ENCODE peak calls at places on chromosomes 2 and 18, in ten cellular contexts. One of them, this sample, is unnamed.

GRCh38 chr2:190408538-190409271 is 550 bp downstream of the MFSD6 start:
- DNase-seq in HCT116: peak
- DNase-seq in uterus: peak
- DNase-seq in HepG2: no peak
- DNase-seq in IMR-90: no peak
- DNase-seq in thyroid gland: peak
- DNase-seq in breast epithelium: peak
- DNase-seq in body of pancreas: peak
- DNase-seq in tibial nerve: no peak
- DNase-seq in A549: peak
- DNase-seq in this sample: peak

GRCh38 chr2:133326651-133327397 is 241.4 kb downstream of the NCKAP5 start:
- DNase-seq in HCT116: no peak
- DNase-seq in uterus: no peak
- DNase-seq in HepG2: no peak
- DNase-seq in IMR-90: peak
- DNase-seq in thyroid gland: no peak
- DNase-seq in breast epithelium: no peak
- DNase-seq in body of pancreas: no peak
- DNase-seq in tibial nerve: no peak
- DNase-seq in A549: peak
- DNase-seq in this sample: no peak

GRCh38 chr2:227378371-227378782 is 729 bp downstream of the TM4SF20 start:
- DNase-seq in HCT116: no peak
- DNase-seq in uterus: no peak
- DNase-seq in HepG2: no peak
- DNase-seq in IMR-90: peak
- DNase-seq in thyroid gland: no peak
- DNase-seq in breast epithelium: no peak
- DNase-seq in body of pancreas: no peak
- DNase-seq in tibial nerve: no peak
- DNase-seq in A549: peak
- DNase-seq in this sample: no peak

GRCh38 chr18:35185771-35186170 is 55.1 kb upstream of the ZNF397 start:
- DNase-seq in HCT116: no peak
- DNase-seq in uterus: no peak
- DNase-seq in HepG2: no peak
- DNase-seq in IMR-90: no peak
- DNase-seq in thyroid gland: no peak
- DNase-seq in breast epithelium: peak
- DNase-seq in body of pancreas: no peak
- DNase-seq in tibial nerve: no peak
- DNase-seq in A549: no peak
- DNase-seq in this sample: no peak

GRCh38 chr2:240363718-240364581 is 71.5 kb upstream of the GPC1 start:
- DNase-seq in HCT116: no peak
- DNase-seq in uterus: no peak
- DNase-seq in HepG2: no peak
- DNase-seq in IMR-90: no peak
- DNase-seq in thyroid gland: no peak
- DNase-seq in breast epithelium: no peak
- DNase-seq in body of pancreas: no peak
- DNase-seq in tibial nerve: no peak
- DNase-seq in A549: no peak
- DNase-seq in this sample: no peak

GRCh38 chr2:214710729-214711128 is 98.8 kb downstream of the BARD1 start:
- DNase-seq in HCT116: no peak
- DNase-seq in uterus: no peak
- DNase-seq in HepG2: no peak
- DNase-seq in IMR-90: no peak
- DNase-seq in thyroid gland: no peak
- DNase-seq in breast epithelium: no peak
- DNase-seq in body of pancreas: no peak
- DNase-seq in tibial nerve: no peak
- DNase-seq in A549: no peak
- DNase-seq in this sample: no peak

GRCh38 chr18:69659142-69659651 is 258.5 kb downstream of the DOK6 start:
- DNase-seq in HCT116: no peak
- DNase-seq in uterus: no peak
- DNase-seq in HepG2: peak
- DNase-seq in IMR-90: no peak
- DNase-seq in thyroid gland: no peak
- DNase-seq in breast epithelium: no peak
- DNase-seq in body of pancreas: peak
- DNase-seq in tibial nerve: no peak
- DNase-seq in A549: no peak
- DNase-seq in this sample: no peak

GRCh38 chr2:9538000-9538507 is 17.6 kb downstream of the ADAM17 start:
- DNase-seq in HCT116: no peak
- DNase-seq in uterus: no peak
- DNase-seq in HepG2: no peak
- DNase-seq in IMR-90: peak
- DNase-seq in thyroid gland: no peak
- DNase-seq in breast epithelium: no peak
- DNase-seq in body of pancreas: no peak
- DNase-seq in tibial nerve: no peak
- DNase-seq in A549: peak
- DNase-seq in this sample: no peak

DNA sequence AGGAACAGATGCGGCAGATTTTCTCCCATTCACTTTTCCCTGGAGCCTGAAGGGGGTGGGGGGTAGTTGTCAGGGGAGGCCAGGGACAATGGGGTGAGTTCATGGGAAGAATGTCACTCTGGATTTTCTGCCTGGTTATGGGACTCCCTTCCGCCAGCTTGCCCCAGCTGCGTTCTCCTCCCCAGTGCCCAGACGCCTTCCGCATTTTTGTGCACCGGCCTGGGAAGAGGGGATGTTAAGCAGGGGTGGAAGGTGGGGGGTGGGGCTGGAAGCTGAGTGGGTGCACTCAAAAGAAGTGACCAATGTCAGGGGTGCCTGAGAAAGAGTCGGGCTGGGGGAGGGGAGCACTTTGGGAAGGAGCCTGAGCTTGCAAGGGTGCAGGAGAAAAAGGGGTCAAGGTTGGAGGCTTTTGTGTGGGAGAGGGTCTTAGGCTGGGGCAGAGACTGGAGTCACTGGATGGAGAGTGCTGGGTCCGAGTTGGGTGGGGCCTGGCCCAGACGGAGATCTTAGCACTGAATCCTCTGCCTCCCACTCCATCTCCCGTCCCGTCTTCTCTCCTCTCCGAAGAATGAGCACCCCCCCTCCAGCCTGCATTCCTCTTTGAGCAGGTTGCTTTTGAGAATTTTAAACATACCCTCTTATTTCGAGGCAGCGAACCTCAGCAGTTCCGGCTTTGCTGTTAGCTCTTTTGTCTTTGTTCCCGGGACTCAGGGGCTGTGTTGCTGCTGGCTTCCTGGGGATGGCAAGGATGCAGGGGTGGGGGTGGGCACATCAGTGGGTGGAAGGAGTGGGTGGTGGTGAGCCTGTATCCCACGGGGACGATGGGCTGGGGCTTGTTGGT is 2.7 kb downstream of the IGFBP2 start:
- DNase-seq in HCT116: no peak
- DNase-seq in uterus: peak
- DNase-seq in HepG2: no peak
- DNase-seq in IMR-90: no peak
- DNase-seq in thyroid gland: no peak
- DNase-seq in breast epithelium: peak
- DNase-seq in body of pancreas: peak
- DNase-seq in tibial nerve: no peak
- DNase-seq in A549: no peak
- DNase-seq in this sample: no peak
- H3K27ac ChIP-seq in HCT116: peak
- H3K27ac ChIP-seq in uterus: peak
- H3K27ac ChIP-seq in HepG2: no peak
- H3K27ac ChIP-seq in IMR-90: no peak
- H3K27ac ChIP-seq in thyroid gland: no peak
- H3K27ac ChIP-seq in breast epithelium: peak
- H3K27ac ChIP-seq in body of pancreas: peak
- H3K27ac ChIP-seq in tibial nerve: no peak
- H3K27ac ChIP-seq in A549: peak
- H3K27ac ChIP-seq in this sample: no peak

DNA sequence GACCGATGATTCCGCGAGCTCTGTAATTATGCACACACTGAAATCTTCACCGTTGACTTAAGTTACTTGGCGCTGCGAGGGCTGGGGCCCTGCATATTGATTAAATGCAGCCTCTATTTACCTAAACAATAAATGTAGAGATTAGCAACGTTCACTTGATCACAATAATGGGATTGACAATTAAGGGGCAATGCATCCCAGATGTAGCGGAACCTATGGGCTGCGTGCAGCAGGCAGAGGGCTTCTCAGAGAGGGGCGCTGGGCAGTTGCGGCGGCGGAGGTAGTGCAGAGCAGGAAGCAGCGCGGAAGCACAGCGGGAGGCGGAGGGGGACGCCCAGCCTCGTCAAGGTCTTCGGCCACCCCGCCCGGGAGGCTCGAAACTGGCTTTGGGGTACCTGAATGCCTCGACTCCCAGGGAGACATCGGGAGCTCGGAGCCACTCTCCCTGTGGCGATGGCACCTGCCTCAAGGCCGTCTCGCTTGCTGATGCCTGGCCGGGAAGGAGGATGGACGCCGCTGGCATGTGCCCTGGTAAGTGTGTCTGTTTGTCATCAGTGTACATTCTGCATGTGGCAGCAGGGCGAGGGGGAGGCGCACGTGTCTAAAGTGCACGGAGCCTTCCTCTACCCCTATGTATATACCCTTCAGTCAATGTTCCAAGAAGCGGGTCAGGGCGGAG is 7.7 kb upstream of the SP9 start:
- DNase-seq in HCT116: no peak
- DNase-seq in uterus: no peak
- DNase-seq in HepG2: no peak
- DNase-seq in IMR-90: no peak
- DNase-seq in thyroid gland: no peak
- DNase-seq in breast epithelium: no peak
- DNase-seq in body of pancreas: no peak
- DNase-seq in tibial nerve: no peak
- DNase-seq in A549: no peak
- DNase-seq in this sample: no peak
- TF ChIP-seq CTCF in HCT116: no peak
- TF ChIP-seq CTCF in uterus: no peak
- TF ChIP-seq CTCF in HepG2: no peak
- TF ChIP-seq CTCF in IMR-90: no peak
- TF ChIP-seq CTCF in thyroid gland: no peak
- TF ChIP-seq CTCF in breast epithelium: no peak
- TF ChIP-seq CTCF in body of pancreas: no peak
- TF ChIP-seq CTCF in tibial nerve: no peak
- TF ChIP-seq CTCF in A549: no peak
- TF ChIP-seq CTCF in this sample: no peak

DNA sequence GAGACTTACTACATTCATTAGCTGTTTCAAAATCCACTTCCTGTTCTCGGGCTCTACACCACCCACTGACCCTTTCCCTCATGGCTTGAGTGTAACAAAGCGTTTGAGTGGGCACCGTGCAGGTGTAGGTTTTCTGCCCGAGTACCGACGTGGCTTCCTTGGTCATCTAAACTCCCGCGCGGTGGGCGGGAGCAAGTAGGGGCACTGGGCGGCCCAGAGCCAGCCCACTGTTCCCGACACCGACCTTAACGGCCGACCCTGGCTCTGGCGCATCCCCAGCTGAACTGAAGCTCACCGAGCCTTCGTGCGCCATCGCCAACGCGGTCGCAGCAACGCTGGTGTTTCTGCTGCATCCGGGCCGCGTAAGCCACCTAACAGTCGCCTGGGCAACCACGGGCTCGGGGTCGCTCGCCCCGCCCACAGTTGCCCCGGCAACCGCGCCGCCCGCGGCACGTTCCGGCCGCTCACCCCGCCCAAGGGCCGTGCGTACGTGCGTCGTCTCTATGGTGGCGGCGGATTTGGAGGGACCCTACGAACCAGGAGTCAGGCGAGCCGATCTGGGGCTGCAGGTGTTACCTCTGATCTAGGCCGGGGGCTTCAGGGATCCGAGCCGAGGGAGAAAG is at the start of the genes C2orf81 and WDR54:
- DNase-seq in HCT116: peak
- DNase-seq in uterus: peak
- DNase-seq in HepG2: peak
- DNase-seq in IMR-90: peak
- DNase-seq in thyroid gland: peak
- DNase-seq in breast epithelium: peak
- DNase-seq in body of pancreas: peak
- DNase-seq in tibial nerve: peak
- DNase-seq in A549: peak
- DNase-seq in this sample: peak
- TF ChIP-seq POLR2A in HCT116: peak
- TF ChIP-seq POLR2A in uterus: no peak
- TF ChIP-seq POLR2A in HepG2: peak
- TF ChIP-seq POLR2A in IMR-90: peak
- TF ChIP-seq POLR2A in thyroid gland: peak
- TF ChIP-seq POLR2A in breast epithelium: peak
- TF ChIP-seq POLR2A in body of pancreas: peak
- TF ChIP-seq POLR2A in tibial nerve: peak
- TF ChIP-seq POLR2A in A549: peak
- TF ChIP-seq POLR2A in this sample: no peak

GRCh38 chr2:233213011-233213410 is 38.5 kb upstream of the ATG16L1 start:
- DNase-seq in HCT116: no peak
- DNase-seq in uterus: no peak
- DNase-seq in HepG2: no peak
- DNase-seq in IMR-90: no peak
- DNase-seq in thyroid gland: no peak
- DNase-seq in breast epithelium: no peak
- DNase-seq in body of pancreas: no peak
- DNase-seq in tibial nerve: no peak
- DNase-seq in A549: no peak
- DNase-seq in this sample: no peak

GRCh38 chr2:233209978-233210680 is 41.3 kb upstream of the ATG16L1 start:
- DNase-seq in HCT116: no peak
- DNase-seq in uterus: no peak
- DNase-seq in HepG2: no peak
- DNase-seq in IMR-90: no peak
- DNase-seq in thyroid gland: no peak
- DNase-seq in breast epithelium: no peak
- DNase-seq in body of pancreas: no peak
- DNase-seq in tibial nerve: no peak
- DNase-seq in A549: no peak
- DNase-seq in this sample: no peak

GRCh38 chr2:233210843-233211600 is 40.5 kb upstream of the ATG16L1 start:
- DNase-seq in HCT116: peak
- DNase-seq in uterus: peak
- DNase-seq in HepG2: no peak
- DNase-seq in IMR-90: peak
- DNase-seq in thyroid gland: peak
- DNase-seq in breast epithelium: peak
- DNase-seq in body of pancreas: peak
- DNase-seq in tibial nerve: peak
- DNase-seq in A549: no peak
- DNase-seq in this sample: peak

GRCh38 chr2:233208382-233209116 is 42.9 kb upstream of the ATG16L1 start:
- DNase-seq in HCT116: no peak
- DNase-seq in uterus: no peak
- DNase-seq in HepG2: peak
- DNase-seq in IMR-90: no peak
- DNase-seq in thyroid gland: no peak
- DNase-seq in breast epithelium: no peak
- DNase-seq in body of pancreas: no peak
- DNase-seq in tibial nerve: no peak
- DNase-seq in A549: peak
- DNase-seq in this sample: no peak

GRCh38 chr2:233209117-233209977 is 42.1 kb upstream of the ATG16L1 start:
- DNase-seq in HCT116: peak
- DNase-seq in uterus: no peak
- DNase-seq in HepG2: peak
- DNase-seq in IMR-90: peak
- DNase-seq in thyroid gland: no peak
- DNase-seq in breast epithelium: no peak
- DNase-seq in body of pancreas: no peak
- DNase-seq in tibial nerve: no peak
- DNase-seq in A549: peak
- DNase-seq in this sample: no peak
- H3K27ac ChIP-seq in HCT116: no peak
- H3K27ac ChIP-seq in uterus: no peak
- H3K27ac ChIP-seq in HepG2: no peak
- H3K27ac ChIP-seq in IMR-90: no peak
- H3K27ac ChIP-seq in thyroid gland: no peak
- H3K27ac ChIP-seq in breast epithelium: no peak
- H3K27ac ChIP-seq in body of pancreas: no peak
- H3K27ac ChIP-seq in tibial nerve: no peak
- H3K27ac ChIP-seq in A549: peak
- H3K27ac ChIP-seq in this sample: peak

This sample was measured in sigmoid colon.